ENCODE peak calls at places on chromosomes 12 and 14, in seven cellular contexts. K is neuronal stem cell, W is IMR-90, J is mesenchymal stem cell, Q is H1, R is H9, G is trophoblast cell. O is an unnamed sample.

GRCh38 chr12:57173089-57173488 is 25.7 kb upstream of the LRP1-AS start:
- DNase-seq in Q (peak; percentile 19), G (no peak), J (peak; percentile 35), R (peak; percentile 80), K (no peak), W (no peak), O (peak; percentile 65)

GRCh38 chr14:99323603-99324185 is 51.7 kb upstream of the BCL11B start:
- DNase-seq in G (no peak), Q (no peak), R (no peak), K (no peak), J (no peak), W (no peak), O (no peak)

GRCh38 chr14:90060312-90060964 is 1.4 kb upstream of the KCNK13 start:
- DNase-seq in G (peak; percentile 36), J (peak; percentile 43), W (peak; percentile 51), Q (peak; percentile 44), R (peak; percentile 83), K (peak; percentile 57), O (peak; percentile 85)

GRCh38 chr12:122021822-122022392 is at the start of gene BCL7A:
- DNase-seq in K (peak; percentile 70), G (no peak), R (peak; percentile 73), J (peak; percentile 88), W (peak; percentile 74), Q (no peak), O (peak; percentile 79)

GRCh38 chr14:65696801-65697200 is 284.3 kb downstream of the FUT8 start:
- DNase-seq in K (no peak), Q (no peak), R (no peak), W (peak; percentile 45), G (no peak), J (no peak), O (no peak)

GRCh38 chr14:74502236-74503019 is 8.9 kb downstream of the ISCA2 start:
- DNase-seq in W (peak; percentile 45), J (peak; percentile 65), Q (no peak), K (no peak), R (peak; percentile 69), G (peak; percentile 19), O (peak; percentile 82)

GRCh38 chr14:85907536-85907935 is 377.6 kb downstream of the FLRT2 start:
- DNase-seq in Q (no peak), J (no peak), W (no peak), G (no peak), K (peak; percentile 1), R (peak; percentile 27), O (peak; percentile 18)

GRCh38 chr12:79691299-79692248 is 810 bp upstream of the PAWR start:
- DNase-seq in R (no peak), G (no peak), J (peak; percentile 95), Q (no peak), K (no peak), W (peak; percentile 93), O (peak; percentile 66)

GRCh38 chr14:70907996-70908917 is 998 bp downstream of the PCNX1 start:
- DNase-seq in W (peak; percentile 69), K (no peak), G (no peak), R (peak; percentile 64), J (peak; percentile 64), Q (peak; percentile 33), O (peak; percentile 95)

GRCh38 chr14:53609009-53609408 is 347.6 kb downstream of the BMP4 start:
- DNase-seq in Q (no peak), J (no peak), W (no peak), K (no peak), R (no peak), G (no peak), O (no peak)

GRCh38 chr14:51185754-51186153 is 54.3 kb upstream of the TMX1 start:
- DNase-seq in J (no peak), R (no peak), K (no peak), Q (no peak), W (no peak), G (no peak), O (no peak)

GRCh38 chr14:68676511-68676943 is 116.3 kb downstream of the ZFP36L1 start:
- DNase-seq in G (peak; percentile 74), R (no peak), Q (no peak), W (no peak), J (no peak), K (no peak), O (no peak)

GRCh38 chr12:98439471-98440164 is 75.8 kb upstream of the TMPO start:
- DNase-seq in G (no peak), K (no peak), Q (no peak), W (no peak), R (no peak), J (peak; percentile 72), O (peak; percentile 76)

GRCh38 chr12:122003646-122004611 is 17.8 kb upstream of the BCL7A start:
- DNase-seq in J (no peak), K (no peak), R (no peak), G (no peak), Q (no peak), W (no peak), O (no peak)

GRCh38 chr14:31692376-31692781 is 131.2 kb downstream of the NUBPL start:
- DNase-seq in R (no peak), J (peak; percentile 9), G (no peak), Q (no peak), W (peak; percentile 5), K (no peak), O (no peak)

GRCh38 chr12:121038861-121039654 is at the start of gene OASL:
- DNase-seq in W (no peak), J (no peak), G (peak; percentile 19), Q (no peak), K (no peak), R (no peak), O (no peak)

GRCh38 chr12:121003650-121004049 is 12.6 kb downstream of the C12orf43 start:
- DNase-seq in W (no peak), G (no peak), J (no peak), R (peak; percentile 73), Q (no peak), K (no peak), O (peak; percentile 71)

GRCh38 chr12:123995023-123995422 is 22.0 kb downstream of the ZNF664 start:
- DNase-seq in R (no peak), K (no peak), J (peak; percentile 55), Q (no peak), G (no peak), W (peak; percentile 81), O (no peak)

GRCh38 chr14:96579855-96580254 is 77.7 kb downstream of the PAPOLA start:
- DNase-seq in R (no peak), G (no peak), W (no peak), K (no peak), Q (no peak), J (no peak), O (no peak)

GRCh38 chr12:99004799-99005474 is 359.8 kb downstream of the APAF1 start:
- DNase-seq in W (no peak), K (no peak), Q (no peak), G (no peak), J (no peak), R (no peak), O (no peak)

GRCh38 chr12:115872919-115873357 is 404.6 kb downstream of the MED13L start:
- DNase-seq in R (peak; percentile 86), Q (no peak), W (no peak), K (no peak), J (no peak), G (peak; percentile 91), O (peak; percentile 91)

GRCh38 chr12:102851246-102851645 is 65.8 kb downstream of the PAH start:
- DNase-seq in R (no peak), G (no peak), Q (no peak), W (no peak), K (no peak), J (no peak), O (no peak)

GRCh38 chr14:105005329-105005928 is 15.5 kb downstream of the CDCA4 start:
- DNase-seq in R (no peak), Q (no peak), J (no peak), W (no peak), G (peak; percentile 63), K (no peak), O (no peak)

GRCh38 chr14:55739967-55740707 is 160.1 kb downstream of the KTN1 start:
- DNase-seq in J (no peak), W (no peak), R (no peak), K (no peak), G (no peak), Q (no peak), O (no peak)

GRCh38 chr14:95547626-95548327 is 12.9 kb downstream of the GLRX5 start:
- DNase-seq in J (peak; percentile 47), R (peak; percentile 52), G (peak; percentile 81), Q (peak; percentile 36), W (peak; percentile 66), K (no peak), O (peak; percentile 91)

GRCh38 chr14:89308232-89308959 is 108.6 kb downstream of the FOXN3 start:
- DNase-seq in W (peak; percentile 54), G (no peak), R (no peak), Q (no peak), J (no peak), K (no peak), O (no peak)

GRCh38 chr12:44875417-44875953 is 630 bp downstream of the NELL2 start:
- DNase-seq in W (no peak), K (peak; percentile 35), G (no peak), Q (no peak), J (no peak), R (peak; percentile 64), O (peak; percentile 60)

DNA sequence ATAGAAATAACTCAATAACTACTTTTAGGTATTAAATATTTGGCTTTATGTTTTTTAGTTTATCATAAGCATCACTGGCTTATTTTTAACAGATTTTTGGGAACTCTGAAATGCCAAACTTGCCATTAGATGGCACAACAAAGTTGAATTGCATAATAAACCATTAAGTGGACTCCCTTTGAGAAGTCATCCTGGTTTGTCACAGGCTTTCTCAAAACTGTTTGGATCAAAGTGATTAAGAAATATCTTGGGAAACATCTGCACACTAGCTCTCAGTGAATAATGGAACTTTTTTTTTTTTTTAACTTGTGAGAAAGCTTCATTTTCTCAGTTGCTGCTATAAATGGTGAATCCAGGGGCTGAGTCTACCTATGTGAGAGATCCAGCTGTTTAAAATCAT is 4.3 kb downstream of the SLC16A7 start:
- DNase-seq in J (peak; percentile 56), G (no peak), R (no peak), K (no peak), Q (no peak), W (peak; percentile 8), O (no peak)
- H3K23ac ChIP-seq in J (no peak overlapping the region), G (no peak overlapping the region), R (no peak overlapping the region), K (no peak overlapping the region), Q (no peak overlapping the region), W (no peak overlapping the region), O (no peak overlapping the region)

GRCh38 chr14:103000291-103000921 is 56.9 kb downstream of the CDC42BPB start:
- DNase-seq in G (no peak), K (no peak), R (no peak), Q (no peak), J (no peak), W (no peak), O (no peak)
- H3K23ac ChIP-seq in G (no peak overlapping the region), K (peak overlapping the region; percentile 67), R (no peak overlapping the region), Q (no peak overlapping the region), J (no peak overlapping the region), W (no peak overlapping the region), O (no peak overlapping the region)

GRCh38 chr14:36627981-36628380 is 33.7 kb upstream of the PAX9 start:
- DNase-seq in K (no peak), Q (no peak), G (no peak), J (no peak), R (no peak), W (no peak), O (no peak)
- H3K23ac ChIP-seq in K (no peak overlapping the region), Q (no peak overlapping the region), G (no peak overlapping the region), J (no peak overlapping the region), R (no peak overlapping the region), W (no peak overlapping the region), O (no peak overlapping the region)

DNA sequence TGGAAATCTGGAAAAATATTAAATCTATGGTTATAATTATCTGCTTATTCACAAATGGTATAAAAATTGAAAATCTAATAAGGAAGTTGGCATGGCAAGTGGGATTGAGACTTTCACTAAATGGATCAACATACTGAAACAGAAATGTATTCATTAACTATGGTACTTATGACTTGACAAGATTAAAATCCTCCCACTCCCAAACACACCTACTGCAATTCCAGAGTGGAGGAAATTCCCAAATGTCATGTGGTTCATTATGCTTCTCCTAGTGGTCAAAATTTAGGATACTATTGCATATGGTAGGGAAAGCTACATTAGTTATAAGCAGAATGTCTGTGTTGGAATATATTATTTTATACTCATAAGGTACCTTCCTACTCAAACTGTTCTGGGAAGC is 265.3 kb upstream of the PRICKLE1 start:
- DNase-seq in K (no peak), R (no peak), J (no peak), W (no peak), Q (no peak), G (no peak), O (no peak)
- H3K23ac ChIP-seq in K (no peak overlapping the region), R (no peak overlapping the region), J (no peak overlapping the region), W (no peak overlapping the region), Q (no peak overlapping the region), G (no peak overlapping the region), O (no peak overlapping the region)

O was measured in mesendoderm.